ENCODE peak calls at places on chromosomes 5 and 9, in ten cellular contexts. P is coronary artery; E is CD8-positive, alpha-beta T cell; C is dorsolateral prefrontal cortex; S is spleen; Z is IMR-90; N is AG10803; I is suprapubic skin; L is pancreas; W is kidney. A is an unnamed sample.

GRCh38 chr5:103891151-103891550 is 328.6 kb upstream of the NUDT12 start:
- DNase-seq in P (no peak), E (no peak), C (peak), S (no peak), Z (no peak), N (no peak), I (no peak), L (no peak), W (no peak), A (no peak)

GRCh38 chr5:2186472-2187015 is 303.8 kb upstream of the IRX4 start:
- DNase-seq in P (peak), E (no peak), C (no peak), S (peak), Z (no peak), N (no peak), I (peak), L (no peak), W (peak), A (no peak)

GRCh38 chr5:38162625-38163024 is 95.7 kb upstream of the EGFLAM start:
- DNase-seq in P (no peak), E (no peak), C (no peak), S (no peak), Z (peak), N (no peak), I (no peak), L (no peak), W (no peak), A (no peak)

GRCh38 chr5:103755974-103756373 is 193.4 kb upstream of the NUDT12 start:
- DNase-seq in P (no peak), E (no peak), C (no peak), S (no peak), Z (no peak), N (no peak), I (no peak), L (no peak), W (no peak), A (no peak)

GRCh38 chr9:98214811-98215210 is 22.4 kb upstream of the CORO2A start:
- DNase-seq in P (no peak), E (no peak), C (peak), S (peak), Z (no peak), N (no peak), I (no peak), L (no peak), W (no peak), A (no peak)

GRCh38 chr9:13213337-13213736 is 66.2 kb downstream of the MPDZ start:
- DNase-seq in P (no peak), E (no peak), C (no peak), S (no peak), Z (peak), N (peak), I (no peak), L (no peak), W (no peak), A (peak)

GRCh38 chr5:180173198-180173544 is 35.8 kb downstream of the RASGEF1C start:
- DNase-seq in P (no peak), E (no peak), C (no peak), S (peak), Z (no peak), N (no peak), I (no peak), L (no peak), W (no peak), A (no peak)

GRCh38 chr9:123507992-123508391 is 152.0 kb downstream of the CRB2 start:
- DNase-seq in P (no peak), E (no peak), C (no peak), S (no peak), Z (peak), N (peak), I (no peak), L (no peak), W (no peak), A (no peak)

GRCh38 chr9:88322906-88323566 is 65.2 kb upstream of the SPIN1 start:
- DNase-seq in P (no peak), E (peak), C (no peak), S (no peak), Z (peak), N (peak), I (no peak), L (no peak), W (no peak), A (peak)

GRCh38 chr5:168291961-168292782 is 727 bp downstream of the WWC1 start:
- DNase-seq in P (no peak), E (no peak), C (no peak), S (peak), Z (peak), N (no peak), I (no peak), L (no peak), W (peak), A (no peak)

GRCh38 chr5:19240150-19240549 is 747.9 kb downstream of the CDH18 start:
- DNase-seq in P (no peak), E (no peak), C (no peak), S (no peak), Z (no peak), N (no peak), I (no peak), L (no peak), W (no peak), A (peak)

GRCh38 chr5:157370967-157371366 is 89.0 kb upstream of the NIPAL4 start:
- DNase-seq in P (no peak), E (no peak), C (no peak), S (no peak), Z (peak), N (no peak), I (no peak), L (no peak), W (no peak), A (peak)
- H3K4me3 ChIP-seq in P (no peak), E (no peak), C (no peak), S (no peak), Z (no peak), N (no peak), I (no peak), L (no peak), W (no peak), A (no peak)

DNA sequence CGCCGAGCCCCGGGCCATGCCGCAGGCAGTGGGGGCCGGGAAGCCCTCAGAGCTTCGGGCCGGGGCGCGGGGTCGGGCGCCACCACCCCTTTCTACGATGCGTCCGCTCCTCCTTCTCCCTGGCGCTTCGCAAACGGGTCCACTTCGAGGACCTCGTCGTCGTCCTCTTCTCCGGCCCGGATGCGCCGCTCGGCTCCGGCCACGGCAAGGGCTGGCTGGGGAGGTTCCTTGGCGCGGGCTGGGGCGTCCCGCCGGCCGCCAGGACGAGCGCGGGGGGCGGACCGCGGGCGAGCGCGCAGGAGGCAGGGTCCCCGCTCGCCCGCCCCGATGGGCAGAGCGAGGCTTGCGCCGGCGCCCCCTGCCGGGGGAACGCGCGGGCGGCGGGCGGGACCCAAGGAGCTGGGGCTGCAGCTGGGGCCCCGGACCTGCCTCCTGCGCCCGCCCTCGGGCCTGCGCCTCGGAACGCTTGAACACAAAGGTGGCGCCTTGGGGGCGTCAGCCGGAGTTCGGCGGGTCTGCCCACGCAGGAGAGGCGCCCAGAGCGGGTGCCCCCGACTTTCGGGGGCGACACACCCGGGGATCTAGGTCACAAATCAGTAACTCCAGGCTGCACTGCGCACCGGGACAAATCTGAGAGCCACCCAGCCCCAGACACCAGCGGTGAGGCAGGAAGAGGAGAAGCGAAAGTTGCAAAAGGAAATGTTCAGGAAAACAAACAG is at the start of gene ROR2:
- DNase-seq in P (no peak), E (peak), C (no peak), S (peak), Z (peak), N (peak), I (no peak), L (peak), W (peak), A (peak)
- TF ChIP-seq CTCF in P (no peak), E (no peak), C (peak), S (no peak), Z (peak), N (no peak), I (peak), L (peak), W (peak), A (peak)

GRCh38 chr9:132162764-132163456 is 1.1 kb downstream of the NTNG2 start:
- DNase-seq in P (no peak), E (no peak), C (no peak), S (peak), Z (no peak), N (no peak), I (no peak), L (no peak), W (no peak), A (no peak)
- H3K4me3 ChIP-seq in P (peak), E (peak), C (peak), S (peak), Z (peak), N (peak), I (peak), L (no peak), W (no peak), A (peak)

DNA sequence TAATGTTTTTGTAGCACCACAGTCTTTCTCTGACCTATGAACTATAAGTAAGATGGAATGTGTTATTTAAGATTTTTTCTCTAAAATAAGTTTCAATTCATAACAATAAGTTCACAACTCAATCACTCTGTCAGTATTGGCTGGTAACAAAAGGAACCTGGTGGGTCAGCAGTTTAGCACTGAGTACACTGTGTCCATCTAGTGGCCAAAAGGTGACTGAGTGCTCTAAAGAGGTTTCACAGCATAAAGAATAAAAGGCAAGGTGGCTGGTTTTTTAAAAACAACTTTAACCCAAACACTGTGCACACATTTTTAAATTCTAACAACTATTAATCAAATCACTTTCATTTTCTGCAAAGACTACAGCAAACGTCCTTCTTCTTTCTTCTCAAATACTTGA is 443.3 kb downstream of the PDE4D start:
- DNase-seq in P (no peak), E (no peak), C (no peak), S (no peak), Z (no peak), N (no peak), I (no peak), L (no peak), W (no peak), A (no peak)
- TF ChIP-seq CTCF in P (no peak), E (no peak), C (no peak), S (no peak), Z (no peak), N (peak), I (no peak), L (no peak), W (no peak), A (peak)

GRCh38 chr5:96120120-96120519 is 158.5 kb upstream of the ELL2 start:
- DNase-seq in P (no peak), E (no peak), C (no peak), S (no peak), Z (no peak), N (no peak), I (no peak), L (no peak), W (no peak), A (no peak)

GRCh38 chr5:96124589-96124988 is 162.9 kb upstream of the ELL2 start:
- DNase-seq in P (no peak), E (no peak), C (no peak), S (no peak), Z (peak), N (no peak), I (no peak), L (no peak), W (no peak), A (no peak)

GRCh38 chr5:96125335-96125891 is 163.8 kb upstream of the ELL2 start:
- DNase-seq in P (no peak), E (no peak), C (no peak), S (no peak), Z (no peak), N (peak), I (no peak), L (no peak), W (no peak), A (no peak)

GRCh38 chr5:96121362-96121761 is 159.7 kb upstream of the ELL2 start:
- DNase-seq in P (no peak), E (no peak), C (no peak), S (no peak), Z (no peak), N (no peak), I (no peak), L (no peak), W (no peak), A (no peak)

DNA sequence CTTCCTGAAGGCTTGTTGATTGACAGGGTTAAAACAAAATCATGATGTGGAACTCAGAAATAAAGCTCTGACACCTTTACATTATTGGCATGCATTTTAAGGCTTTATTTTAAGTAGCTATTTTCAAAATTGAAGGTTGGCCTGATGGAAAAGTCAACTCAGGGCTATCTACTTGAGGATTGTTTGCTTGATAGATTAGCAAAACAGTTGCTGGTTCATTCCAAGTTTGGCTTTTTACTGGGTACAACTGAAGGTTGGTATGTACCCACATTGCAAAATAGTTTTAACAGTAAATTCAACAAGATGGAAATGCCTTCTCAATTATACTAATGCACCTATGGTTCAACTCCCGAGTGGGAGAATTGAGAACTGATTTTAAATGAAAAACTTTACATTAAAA is 161.8 kb upstream of the ELL2 start:
- DNase-seq in P (no peak), E (no peak), C (no peak), S (no peak), Z (no peak), N (no peak), I (no peak), L (no peak), W (no peak), A (no peak)
- H3K4me3 ChIP-seq in P (no peak), E (no peak), C (no peak), S (no peak), Z (no peak), N (no peak), I (no peak), L (no peak), W (no peak), A (no peak)

DNA sequence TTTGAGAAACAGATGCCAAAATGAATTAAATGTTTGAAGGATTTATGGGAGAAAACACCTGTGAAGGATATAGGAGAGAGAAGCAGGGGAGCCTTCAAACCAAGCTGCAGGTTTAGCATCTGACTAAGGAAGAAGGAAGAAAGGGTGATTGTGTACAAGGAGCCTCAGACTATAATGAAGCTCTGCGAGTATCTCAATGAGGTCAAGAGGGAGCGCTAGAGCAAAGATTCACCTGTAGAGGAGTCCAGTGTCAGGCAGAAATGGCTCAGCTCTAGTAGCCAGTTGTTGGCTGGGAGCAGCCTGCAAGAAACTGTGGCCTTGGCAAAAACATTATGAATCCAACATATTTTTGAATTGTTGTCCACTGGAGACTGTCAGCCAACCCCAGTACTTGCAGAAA is 20.0 kb upstream of the GHR start:
- DNase-seq in P (no peak), E (no peak), C (no peak), S (no peak), Z (no peak), N (no peak), I (no peak), L (no peak), W (no peak), A (no peak)
- TF ChIP-seq CTCF in P (no peak), E (no peak), C (no peak), S (no peak), Z (no peak), N (no peak), I (no peak), L (no peak), W (no peak), A (no peak)

A was measured in astrocyte of the spinal cord.